ENCODE peak calls at places on chromosomes 1 and 21, in nine cellular contexts. G is mesendoderm; Y is psoas muscle; Q is effector memory CD4-positive, alpha-beta T cell; F is AG04450; U is tibial artery; P is endodermal cell; J is heart left ventricle; V is body of pancreas. H is an unnamed sample.

GRCh38 chr1:236009193-236009592 is 55.7 kb downstream of the NID1 start:
- DNase-seq in G (no peak), Y (no peak), Q (no peak), F (no peak), U (no peak), P (no peak), J (no peak), V (no peak), H (no peak)

GRCh38 chr1:48160486-48161132 is 61.9 kb upstream of the SLC5A9 start:
- DNase-seq in G (no peak), Y (no peak), Q (no peak), F (no peak), U (no peak), P (no peak), J (no peak), V (no peak), H (no peak)

GRCh38 chr1:205285391-205286101 is 36.0 kb downstream of the NUAK2 start:
- DNase-seq in G (no peak), Y (no peak), Q (peak; percentile 38), F (no peak), U (no peak), P (no peak), J (no peak), V (no peak), H (no peak)

GRCh38 chr21:38349111-38349746 is 92.4 kb downstream of the KCNJ15 start:
- DNase-seq in G (no peak), Y (no peak), Q (no peak), F (no peak), U (no peak), P (peak; percentile 8), J (no peak), V (no peak), H (no peak)

GRCh38 chr21:34037009-34037408 is 36.4 kb upstream of the MRPS6 start:
- DNase-seq in G (no peak), Y (no peak), Q (no peak), F (no peak), U (no peak), P (no peak), J (no peak), V (no peak), H (no peak)

GRCh38 chr1:82893712-82894111 is 1093.0 kb downstream of the ADGRL2 start:
- DNase-seq in G (no peak), Y (no peak), Q (no peak), F (no peak), U (no peak), P (no peak), J (no peak), V (no peak), H (no peak)

GRCh38 chr1:162023547-162024501 is at the start of gene OLFML2B:
- DNase-seq in G (peak; percentile 68), Y (peak; percentile 83), Q (no peak), F (peak; percentile 37), U (peak; percentile 81), P (peak; percentile 90), J (peak; percentile 81), V (peak; percentile 45), H (peak; percentile 94)

GRCh38 chr1:9825101-9826074 is 1.6 kb upstream of the CLSTN1 start:
- DNase-seq in G (peak; percentile 97), Y (peak; percentile 85), Q (peak; percentile 28), F (no peak), U (peak; percentile 55), P (peak; percentile 93), J (peak; percentile 50), V (peak; percentile 89), H (peak; percentile 79)

GRCh38 chr1:24535021-24535424 is 20.9 kb upstream of the NCMAP start:
- DNase-seq in G (no peak), Y (no peak), Q (peak; percentile 69), F (no peak), U (no peak), P (peak; percentile 52), J (no peak), V (no peak), H (no peak)

GRCh38 chr1:117466761-117467160 is 99.5 kb downstream of the MAN1A2 start:
- DNase-seq in G (no peak), Y (no peak), Q (no peak), F (no peak), U (no peak), P (no peak), J (no peak), V (no peak), H (no peak)

GRCh38 chr1:52204696-52205095 is 62.8 kb downstream of the ZFYVE9 start:
- DNase-seq in G (no peak), Y (no peak), Q (no peak), F (no peak), U (no peak), P (no peak), J (no peak), V (no peak), H (no peak)

GRCh38 chr1:156157974-156158373 is 4.6 kb downstream of the SEMA4A start:
- DNase-seq in G (no peak), Y (no peak), Q (no peak), F (no peak), U (no peak), P (no peak), J (no peak), V (no peak), H (no peak)

GRCh38 chr1:46520063-46520911 is 30.7 kb downstream of the DMBX1 start:
- DNase-seq in G (peak; percentile 59), Y (peak; percentile 43), Q (no peak), F (peak; percentile 27), U (no peak), P (peak; percentile 87), J (no peak), V (no peak), H (peak; percentile 80)

GRCh38 chr1:210536263-210536961 is 207.7 kb downstream of the HHAT start:
- DNase-seq in G (no peak), Y (no peak), Q (no peak), F (no peak), U (no peak), P (no peak), J (no peak), V (no peak), H (no peak)

GRCh38 chr21:34834852-34835501 is 166.2 kb downstream of the CLIC6 start:
- DNase-seq in G (no peak), Y (no peak), Q (no peak), F (no peak), U (no peak), P (no peak), J (no peak), V (no peak), H (no peak)

GRCh38 chr1:93605812-93606512 is 75.7 kb downstream of the BCAR3 start:
- DNase-seq in G (no peak), Y (no peak), Q (no peak), F (peak; percentile 74), U (no peak), P (peak; percentile 6), J (no peak), V (no peak), H (no peak)

GRCh38 chr1:229832695-229833094 is 206.6 kb downstream of the URB2 start:
- DNase-seq in G (no peak), Y (no peak), Q (no peak), F (no peak), U (no peak), P (no peak), J (no peak), V (no peak), H (no peak)

GRCh38 chr1:233613252-233614172 is at the start of gene KCNK1:
- DNase-seq in G (peak; percentile 88), Y (peak; percentile 67), Q (no peak), F (no peak), U (peak; percentile 65), P (peak; percentile 94), J (peak; percentile 69), V (peak; percentile 80), H (peak; percentile 83)

GRCh38 chr21:20882462-20883415 is 115.5 kb upstream of the NCAM2 start:
- DNase-seq in G (peak; percentile 64), Y (no peak), Q (no peak), F (no peak), U (no peak), P (peak; percentile 80), J (no peak), V (peak; percentile 54), H (no peak)

GRCh38 chr1:53294557-53294956 is 33.3 kb downstream of the LRP8 start:
- DNase-seq in G (no peak), Y (no peak), Q (no peak), F (peak; percentile 6), U (no peak), P (no peak), J (no peak), V (no peak), H (no peak)
- H3K27ac ChIP-seq in G (no peak overlapping the region), Y (no peak overlapping the region), Q (no peak overlapping the region), F (no peak overlapping the region), U (peak overlapping the region; percentile 62), P (peak overlapping the region; percentile 72), J (no peak overlapping the region), V (no peak overlapping the region), H (no peak overlapping the region)

GRCh38 chr1:154792899-154793298 is 77.2 kb downstream of the KCNN3 start:
- DNase-seq in G (no peak), Y (no peak), Q (no peak), F (no peak), U (no peak), P (no peak), J (no peak), V (no peak), H (no peak)
- H3K4me3 ChIP-seq in G (no peak overlapping the region), Y (no peak overlapping the region), Q (no peak overlapping the region), F (no peak overlapping the region), U (no peak overlapping the region), P (no peak overlapping the region), J (no peak overlapping the region), V (no peak overlapping the region), H (no peak overlapping the region)

GRCh38 chr21:43320526-43320925 is 106.4 kb downstream of the SIK1 start:
- DNase-seq in G (no peak), Y (no peak), Q (no peak), F (no peak), U (no peak), P (no peak), J (no peak), V (no peak), H (no peak)
- H3K27ac ChIP-seq in G (no peak overlapping the region), Y (no peak overlapping the region), Q (no peak overlapping the region), F (no peak overlapping the region), U (no peak overlapping the region), P (no peak overlapping the region), J (no peak overlapping the region), V (no peak overlapping the region), H (no peak overlapping the region)

GRCh38 chr1:17558954-17559617 is 19.6 kb downstream of the ARHGEF10L start:
- DNase-seq in G (no peak), Y (no peak), Q (no peak), F (no peak), U (no peak), P (peak; percentile 42), J (no peak), V (no peak), H (no peak)

GRCh38 chr1:17561561-17561985 is 22.1 kb downstream of the ARHGEF10L start:
- DNase-seq in G (no peak), Y (peak; percentile 73), Q (no peak), F (no peak), U (peak; percentile 75), P (peak; percentile 41), J (peak; percentile 72), V (peak; percentile 78), H (no peak)

GRCh38 chr1:17559618-17560419 is 20.3 kb downstream of the ARHGEF10L start:
- DNase-seq in G (no peak), Y (no peak), Q (no peak), F (no peak), U (no peak), P (peak; percentile 47), J (no peak), V (peak; percentile 66), H (no peak)

GRCh38 chr1:17562375-17562774 is 22.9 kb downstream of the ARHGEF10L start:
- DNase-seq in G (no peak), Y (no peak), Q (no peak), F (no peak), U (no peak), P (no peak), J (no peak), V (no peak), H (no peak)

GRCh38 chr1:17561252-17561558 is 21.7 kb downstream of the ARHGEF10L start:
- DNase-seq in G (no peak), Y (no peak), Q (no peak), F (no peak), U (peak; percentile 57), P (peak; percentile 45), J (peak; percentile 43), V (no peak), H (no peak)
- H3K4me3 ChIP-seq in G (no peak overlapping the region), Y (peak overlapping the region; percentile 15), Q (no peak overlapping the region), F (no peak overlapping the region), U (peak overlapping the region; percentile 9), P (no peak overlapping the region), J (no peak overlapping the region), V (no peak overlapping the region), H (no peak overlapping the region)

H was measured in left lung.